ENCODE peak calls at places on chromosomes 2 and 18, in ten cellular contexts. E is H9, T is PC-3, H is fibroblast of lung, L is A549, W is hepatocyte, G is PC-9, V is endothelial cell of umbilical vein, J is OCI-LY7, Y is astrocyte. X is an unnamed sample. For H3K9me3, the result is how much of the 10 kb centered on the place peaks cover.

GRCh38 chr2:85584354-85584856 is at the start of gene VAMP5:
- DNase-seq in W (peak), E (peak), L (no peak), J (no peak), V (peak), T (no peak), Y (no peak), H (no peak), G (no peak), X (peak)

GRCh38 chr2:196555161-196555560 is 84.4 kb upstream of the CCDC150 start:
- DNase-seq in T (no peak), W (no peak), J (no peak), E (no peak), G (no peak), Y (no peak), V (no peak), H (no peak), L (no peak), X (no peak)

GRCh38 chr2:59176737-59177136 is 935.6 kb upstream of the FANCL start:
- DNase-seq in W (no peak), L (no peak), T (peak), V (no peak), H (no peak), G (no peak), E (no peak), Y (no peak), J (peak), X (no peak)

GRCh38 chr18:7000484-7001096 is 117.0 kb downstream of the LAMA1 start:
- DNase-seq in W (peak), H (peak), V (peak), G (no peak), T (peak), J (peak), E (no peak), Y (no peak), L (no peak), X (peak)

GRCh38 chr2:225270861-225271260 is 128.6 kb upstream of the NYAP2 start:
- DNase-seq in E (no peak), L (peak), J (peak), V (no peak), T (peak), G (peak), Y (peak), H (peak), W (peak), X (peak)

GRCh38 chr2:221518937-221519635 is 53.0 kb downstream of the EPHA4 start:
- DNase-seq in V (no peak), H (no peak), E (no peak), G (no peak), W (no peak), L (no peak), Y (peak), J (no peak), T (peak), X (no peak)

GRCh38 chr2:104867351-104868080 is 13.6 kb downstream of the POU3F3 start:
- DNase-seq in V (no peak), G (no peak), T (no peak), Y (peak), W (no peak), H (no peak), L (no peak), E (peak), J (no peak), X (no peak)

GRCh38 chr2:44075536-44075935 is 79.7 kb upstream of the LRPPRC start:
- DNase-seq in L (no peak), J (no peak), Y (peak), H (peak), V (no peak), W (no peak), E (no peak), T (no peak), G (no peak), X (no peak)

GRCh38 chr2:37797081-37797480 is 125.6 kb upstream of the CDC42EP3 start:
- DNase-seq in W (no peak), J (no peak), V (no peak), Y (peak), E (no peak), G (no peak), H (peak), T (no peak), L (no peak), X (no peak)

GRCh38 chr18:11676386-11676785 is 12.7 kb upstream of the GNAL start:
- DNase-seq in E (no peak), L (no peak), G (no peak), H (no peak), J (no peak), Y (no peak), W (no peak), T (no peak), V (no peak), X (no peak)

GRCh38 chr2:102025583-102026267 is 34.0 kb downstream of the IL1R2 start:
- DNase-seq in G (no peak), V (no peak), T (no peak), E (no peak), W (no peak), J (no peak), Y (no peak), L (no peak), H (no peak), X (no peak)

GRCh38 chr2:169110919-169111318 is 41.6 kb downstream of the DHRS9 start:
- DNase-seq in Y (no peak), T (no peak), E (peak), W (no peak), J (no peak), G (no peak), H (no peak), L (no peak), V (peak), X (no peak)

GRCh38 chr2:173254659-173255058 is 100.0 kb upstream of the CDCA7 start:
- DNase-seq in J (no peak), Y (no peak), L (no peak), H (no peak), E (no peak), G (no peak), V (no peak), W (no peak), T (peak), X (no peak)

GRCh38 chr2:156110890-156111289 is 221.6 kb downstream of the NR4A2 start:
- DNase-seq in T (peak), J (peak), V (no peak), G (peak), W (peak), L (no peak), H (no peak), E (peak), Y (no peak), X (peak)

GRCh38 chr2:111100765-111101162 is 19.9 kb upstream of the BCL2L11 start:
- DNase-seq in Y (no peak), E (no peak), L (no peak), J (peak), V (no peak), T (peak), H (no peak), G (no peak), W (no peak), X (no peak)

GRCh38 chr2:134466141-134466540 is 212.3 kb downstream of the MGAT5 start:
- DNase-seq in E (peak), V (peak), J (peak), G (peak), T (peak), Y (peak), L (no peak), W (peak), H (no peak), X (peak)

GRCh38 chr2:240964221-240964853 is 34.1 kb upstream of the SNED1 start:
- DNase-seq in T (no peak), L (no peak), Y (no peak), J (no peak), W (no peak), E (peak), G (no peak), H (no peak), V (no peak), X (no peak)

GRCh38 chr2:100589527-100589926 is 26.7 kb downstream of the PDCL3 start:
- DNase-seq in W (no peak), T (no peak), V (no peak), Y (no peak), J (no peak), L (no peak), G (no peak), H (no peak), E (no peak), X (no peak)

GRCh38 chr2:216780843-216781242 is 79.0 kb downstream of the TNP1 start:
- DNase-seq in J (no peak), L (no peak), G (no peak), E (no peak), Y (no peak), V (no peak), W (no peak), T (no peak), H (no peak), X (no peak)

GRCh38 chr2:160581035-160581434 is 87.4 kb upstream of the RBMS1 start:
- DNase-seq in G (no peak), J (no peak), L (no peak), V (no peak), E (no peak), W (no peak), H (no peak), Y (peak), T (no peak), X (no peak)

GRCh38 chr2:109663721-109664120 is 49.6 kb downstream of the SOWAHC start:
- DNase-seq in J (no peak), G (no peak), W (no peak), V (no peak), E (no peak), L (no peak), H (peak), Y (peak), T (peak), X (peak)

GRCh38 chr18:36312806-36313395 is 15.4 kb downstream of the FHOD3 start:
- DNase-seq in E (peak), J (no peak), H (no peak), V (no peak), W (no peak), T (no peak), G (no peak), Y (peak), L (no peak), X (no peak)

GRCh38 chr18:12409466-12409865 is 1.7 kb downstream of the PRELID3A start:
- DNase-seq in W (no peak), E (no peak), V (no peak), H (no peak), L (no peak), G (no peak), T (no peak), J (peak), Y (peak), X (peak)

GRCh38 chr18:78611869-78612268 is 367.7 kb upstream of the SALL3 start:
- DNase-seq in E (peak), G (no peak), V (no peak), T (no peak), Y (no peak), W (no peak), J (no peak), H (no peak), L (no peak), X (no peak)

GRCh38 chr2:28582595-28582994 is 86.7 kb downstream of the PLB1 start:
- DNase-seq in E (no peak), L (no peak), W (no peak), Y (no peak), J (no peak), V (no peak), H (no peak), T (no peak), G (no peak), X (no peak)

GRCh38 chr18:75221397-75221796 is 10.8 kb downstream of the TSHZ1 start:
- DNase-seq in V (no peak), J (no peak), W (no peak), H (no peak), T (no peak), E (no peak), L (no peak), Y (no peak), G (no peak), X (no peak)

GRCh38 chr18:58045265-58046086 is 1.4 kb downstream of the NEDD4L start:
- DNase-seq in W (peak), Y (peak), H (no peak), T (peak), J (no peak), G (peak), E (peak), L (no peak), V (peak), X (peak)

DNA sequence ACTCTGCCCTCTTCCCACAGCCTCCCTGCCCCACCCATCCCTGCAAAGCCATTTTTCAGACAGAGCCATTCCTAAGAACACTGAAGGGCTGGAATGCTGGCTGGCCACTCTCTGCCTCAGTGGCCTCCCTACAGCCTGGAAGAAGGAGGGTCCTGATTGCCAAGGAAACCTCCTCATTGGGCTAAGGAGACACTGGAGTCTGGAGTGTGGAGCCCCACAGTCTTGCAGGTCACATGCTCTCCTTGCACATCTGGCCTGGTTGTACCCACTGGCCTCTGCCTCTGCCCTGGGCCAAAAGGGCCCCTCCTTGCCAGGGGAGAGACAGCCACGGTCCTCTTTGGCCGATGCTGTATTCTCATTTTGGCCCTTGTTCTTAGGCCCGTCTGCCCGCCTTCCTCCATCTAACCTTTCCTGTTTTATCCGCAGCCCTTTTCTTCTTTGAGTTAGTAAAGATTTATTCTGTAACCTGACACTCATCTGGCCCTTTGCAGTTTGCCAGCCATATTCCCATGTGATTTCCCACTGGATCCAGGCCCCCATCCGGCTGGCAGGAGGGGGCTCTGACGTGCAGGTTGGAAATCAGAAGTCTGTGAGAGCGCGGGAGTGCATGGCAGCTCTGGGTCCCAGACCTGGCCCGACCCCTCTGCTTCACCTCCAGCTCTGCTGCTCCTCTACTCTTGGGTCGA is 11.0 kb upstream of the CATIP start:
- DNase-seq in V (no peak), G (no peak), T (no peak), J (no peak), H (peak), Y (no peak), E (no peak), W (no peak), L (no peak), X (no peak)
- H3K27ac ChIP-seq in V (no peak), G (no peak), T (no peak), J (no peak), H (no peak), Y (no peak), E (no peak), W (no peak), L (no peak), X (no peak)

DNA sequence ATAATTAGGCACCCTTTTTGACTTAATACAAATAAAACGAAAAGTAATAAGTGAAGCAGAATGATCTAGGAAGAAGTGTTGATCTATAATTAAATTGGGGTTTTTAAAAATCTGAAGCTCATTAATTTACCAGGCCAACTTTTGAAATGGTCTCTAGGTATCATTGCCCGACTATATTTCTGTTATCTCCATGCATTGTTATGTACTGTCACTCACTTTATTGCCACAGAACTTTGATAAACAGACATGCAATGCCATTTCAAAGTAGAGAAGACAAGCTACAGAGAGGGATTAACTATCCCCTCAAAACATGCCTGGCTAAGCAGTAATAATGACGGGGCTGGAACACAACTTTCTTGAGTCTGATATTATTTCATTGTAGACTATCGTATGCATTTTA is 147.6 kb upstream of the ITGA4 start:
- DNase-seq in G (no peak), T (no peak), Y (no peak), V (no peak), J (peak), E (no peak), H (no peak), W (no peak), L (no peak), X (no peak)
- H3K4me2 ChIP-seq in G (no peak), T (no peak), Y (no peak), V (no peak), J (peak), E (no peak), H (peak), W (no peak), L (no peak), X (no peak)

GRCh38 chr18:80050797-80051196 is 16.6 kb downstream of the RBFA start:
- DNase-seq in E (no peak), L (no peak), W (no peak), V (no peak), G (no peak), H (no peak), Y (no peak), T (no peak), J (no peak), X (no peak)

GRCh38 chr18:80056095-80056494 is 21.9 kb downstream of the RBFA start:
- DNase-seq in Y (no peak), W (no peak), V (no peak), E (no peak), T (no peak), G (no peak), L (no peak), J (no peak), H (no peak), X (no peak)
- H3K9me3 ChIP-seq in Y (under half), W (under half), V (under half), E (under half), T (under half), G (half or more), L (under half), J (under half), H (under half), X (under half)

DNA sequence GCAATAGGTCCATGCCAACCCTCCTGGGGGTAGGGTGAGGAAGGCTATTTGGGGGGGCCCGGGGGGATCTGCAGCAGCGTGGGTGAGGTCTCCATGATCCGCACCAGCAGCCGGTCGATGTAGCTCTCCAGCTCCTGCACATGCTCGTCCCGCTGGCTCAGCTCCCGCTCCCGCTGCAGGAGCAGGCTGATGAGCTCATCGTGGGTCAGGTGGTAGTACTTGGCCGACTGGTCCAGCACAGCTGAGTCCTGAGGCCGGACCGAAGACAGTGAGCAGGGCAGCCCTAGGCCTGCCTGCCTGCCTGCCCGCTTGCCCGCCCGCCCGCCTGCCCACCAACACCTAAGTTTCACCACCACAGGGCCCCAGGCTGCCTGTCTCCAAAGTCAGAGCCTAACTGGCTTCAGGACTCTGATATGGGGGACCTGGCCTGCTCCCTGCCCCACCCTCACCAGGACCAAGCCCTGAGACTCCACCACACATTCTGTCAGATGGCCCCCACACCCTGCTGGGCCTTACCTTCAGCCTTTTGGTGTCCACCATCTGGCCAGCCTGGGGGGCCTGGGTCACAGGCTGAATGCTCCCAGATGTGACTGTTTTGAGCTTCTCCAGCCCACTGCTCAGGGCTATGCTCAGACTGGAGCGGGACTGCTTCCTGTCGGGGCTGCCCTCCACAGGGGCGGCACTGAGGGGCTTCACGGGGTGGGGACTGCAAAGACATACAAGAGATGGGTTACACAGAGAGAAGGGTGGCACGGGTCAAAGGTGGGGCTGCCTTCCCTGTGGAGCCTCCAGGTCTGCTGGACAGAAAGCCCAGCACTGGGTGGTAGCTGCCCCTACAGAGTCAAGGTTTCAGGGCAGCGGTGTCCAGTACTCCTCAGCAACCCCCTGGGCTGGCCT is 4.2 kb upstream of the SFXN5 start:
- DNase-seq in V (no peak), E (no peak), G (no peak), T (no peak), L (no peak), H (peak), W (no peak), J (no peak), Y (peak), X (no peak)
- H3K27ac ChIP-seq in V (no peak), E (no peak), G (no peak), T (no peak), L (no peak), H (no peak), W (no peak), J (no peak), Y (no peak), X (no peak)

GRCh38 chr18:76447268-76447890 is 47.7 kb downstream of the ZNF516 start:
- DNase-seq in W (no peak), J (no peak), T (no peak), H (peak), V (no peak), L (no peak), Y (no peak), G (no peak), E (no peak), X (no peak)

GRCh38 chr18:76446746-76447267 is 48.2 kb downstream of the ZNF516 start:
- DNase-seq in G (no peak), V (no peak), L (no peak), H (no peak), W (no peak), J (no peak), Y (no peak), T (no peak), E (no peak), X (no peak)

GRCh38 chr18:76449110-76449453 is 46.0 kb downstream of the ZNF516 start:
- DNase-seq in T (no peak), H (no peak), Y (no peak), E (peak), L (no peak), J (no peak), V (no peak), W (no peak), G (no peak), X (no peak)

GRCh38 chr18:76450452-76450851 is 44.6 kb downstream of the ZNF516 start:
- DNase-seq in Y (peak), T (peak), L (no peak), J (no peak), V (no peak), E (no peak), W (no peak), H (peak), G (no peak), X (no peak)

GRCh38 chr18:76448262-76449109 is 46.6 kb downstream of the ZNF516 start:
- DNase-seq in H (no peak), Y (no peak), V (no peak), G (no peak), W (no peak), T (no peak), E (no peak), J (no peak), L (no peak), X (no peak)
- H3K4me2 ChIP-seq in H (no peak), Y (no peak), V (peak), G (no peak), W (peak), T (no peak), E (no peak), J (no peak), L (no peak), X (no peak)

DNA sequence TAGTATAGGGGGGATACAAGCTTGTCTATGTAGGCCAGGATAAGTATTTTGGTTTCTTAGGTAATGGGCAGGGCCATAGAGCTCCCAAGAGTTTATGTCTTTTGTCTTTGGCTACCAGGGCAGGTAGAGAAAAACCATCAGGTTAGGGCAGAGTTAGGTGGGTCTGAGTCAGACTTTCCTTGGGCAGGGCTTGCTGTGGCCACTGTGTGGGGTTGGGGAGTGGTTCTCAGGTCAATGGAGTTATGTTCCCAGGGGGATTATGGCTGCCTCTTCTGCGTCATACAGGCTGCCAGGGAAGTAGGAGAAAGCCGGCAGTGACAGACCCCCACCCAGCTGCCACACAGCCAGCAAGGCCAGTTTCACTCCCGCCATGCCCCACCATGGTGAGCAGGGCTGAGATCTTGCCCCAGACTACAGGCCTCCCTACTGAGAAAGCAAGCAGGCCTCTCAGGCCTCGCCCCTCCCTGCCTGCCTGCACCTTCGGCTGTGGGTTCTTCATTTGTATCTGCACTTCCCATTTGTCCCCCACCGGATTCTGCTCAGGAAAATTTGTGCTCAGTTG is 55.5 kb downstream of the RPIA start:
- DNase-seq in V (no peak), J (no peak), Y (no peak), E (no peak), G (no peak), W (no peak), T (no peak), H (no peak), L (no peak), X (no peak)
- H3K9me3 ChIP-seq in V (under half), J (half or more), Y (under half), E (under half), G (under half), W (under half), T (under half), H (under half), L (under half), X (under half)